ENCODE peak calls at places on chromosomes 13 and 19, in six cellular contexts. R is CD8-positive, alpha-beta memory T cell; V is psoas muscle; C is ascending aorta; X is tibial nerve; F is HAP-1. B is an unnamed sample. For H3K9me3, the result is how much of the 10 kb centered on the place peaks cover.

GRCh38 chr13:74479124-74479523 is 344.9 kb upstream of the KLF12 start:
- DNase-seq in C (no peak), F (no peak), R (no peak), X (no peak), V (no peak), B (no peak)

GRCh38 chr19:54343868-54344267 is 4.9 kb upstream of the LILRA4 start:
- DNase-seq in R (no peak), F (no peak), V (no peak), C (no peak), X (no peak), B (no peak)

GRCh38 chr13:41941174-41941573 is 19.7 kb downstream of the VWA8 start:
- DNase-seq in C (no peak), X (no peak), R (no peak), F (no peak), V (no peak), B (no peak)

GRCh38 chr13:42215578-42216421 is 56.2 kb upstream of the AKAP11 start:
- DNase-seq in R (no peak), F (peak), X (peak), V (no peak), C (no peak), B (peak)

GRCh38 chr13:21054313-21054712 is 7.1 kb downstream of the LATS2 start:
- DNase-seq in C (no peak), R (no peak), F (no peak), V (no peak), X (no peak), B (no peak)

GRCh38 chr19:17026041-17026658 is 460 bp downstream of the CPAMD8 start:
- DNase-seq in C (no peak), F (no peak), X (no peak), R (no peak), V (no peak), B (no peak)

GRCh38 chr13:26508885-26509284 is 48.6 kb upstream of the WASF3 start:
- DNase-seq in R (no peak), F (no peak), C (peak), V (peak), X (peak), B (no peak)

GRCh38 chr19:58570770-58571574 is 2.2 kb downstream of the MZF1 start:
- DNase-seq in R (peak), X (no peak), F (peak), C (no peak), V (peak), B (peak)

GRCh38 chr13:113813749-113814434 is 50.0 kb downstream of the GAS6 start:
- DNase-seq in C (no peak), V (peak), X (no peak), F (no peak), R (no peak), B (no peak)

GRCh38 chr13:51844862-51845573 is at the start of gene TMEM272:
- DNase-seq in C (no peak), X (no peak), V (peak), F (peak), R (peak), B (peak)

DNA sequence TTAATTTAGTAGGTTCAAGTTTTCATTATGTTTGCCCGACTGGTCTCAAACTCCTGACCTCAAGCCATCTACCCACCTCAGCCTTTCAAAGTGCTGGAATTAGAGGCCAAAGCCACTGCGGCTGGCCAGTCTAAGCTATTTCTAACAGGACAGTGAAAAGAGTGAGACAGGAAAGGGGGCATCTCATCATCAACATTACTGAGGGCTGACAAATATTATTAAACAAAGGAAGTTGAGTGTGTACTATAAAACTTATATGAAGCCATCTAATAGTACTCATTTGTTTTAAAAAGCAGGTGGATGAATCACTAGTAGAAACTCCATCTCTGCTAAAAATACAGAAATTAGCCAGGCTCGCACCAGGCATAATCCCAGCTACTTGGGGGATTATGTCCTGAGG is 24.3 kb downstream of the ZNF611 start:
- DNase-seq in X (no peak), R (no peak), C (no peak), F (no peak), V (no peak), B (no peak)
- H3K9me3 ChIP-seq in X (under half), R (under half), C (under half), F (under half), V (under half), B (under half)

GRCh38 chr13:111857846-111858560 is 208.9 kb upstream of the SOX1 start:
- DNase-seq in C (no peak), X (no peak), R (no peak), F (no peak), V (no peak), B (no peak)
- H3K9me3 ChIP-seq in C (under half), X (under half), R (under half), F (under half), V (under half), B (under half)

DNA sequence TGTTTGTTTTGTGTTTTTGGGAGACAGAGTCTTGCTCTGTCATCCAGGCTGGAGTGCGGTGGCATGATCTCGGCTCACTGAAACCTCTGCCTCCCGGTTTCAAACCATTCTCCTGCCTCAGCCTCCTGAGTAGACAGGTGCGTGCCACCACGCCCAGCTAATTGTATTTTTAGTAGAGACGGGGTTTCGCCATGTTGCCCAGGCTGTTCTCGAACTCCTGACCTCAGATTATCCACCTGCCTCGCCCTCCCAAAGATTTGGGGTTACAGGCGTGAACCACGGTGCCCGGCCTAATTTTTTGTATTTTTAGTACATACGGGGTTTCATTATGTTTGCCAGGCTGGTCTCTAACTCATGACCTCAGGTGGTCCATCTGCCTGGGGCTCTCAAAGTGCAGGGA is 8.3 kb upstream of the ZNF681 start:
- DNase-seq in F (no peak), V (no peak), R (no peak), X (no peak), C (peak), B (no peak)
- H3K9me3 ChIP-seq in F (under half), V (under half), R (under half), X (under half), C (under half), B (under half)

DNA sequence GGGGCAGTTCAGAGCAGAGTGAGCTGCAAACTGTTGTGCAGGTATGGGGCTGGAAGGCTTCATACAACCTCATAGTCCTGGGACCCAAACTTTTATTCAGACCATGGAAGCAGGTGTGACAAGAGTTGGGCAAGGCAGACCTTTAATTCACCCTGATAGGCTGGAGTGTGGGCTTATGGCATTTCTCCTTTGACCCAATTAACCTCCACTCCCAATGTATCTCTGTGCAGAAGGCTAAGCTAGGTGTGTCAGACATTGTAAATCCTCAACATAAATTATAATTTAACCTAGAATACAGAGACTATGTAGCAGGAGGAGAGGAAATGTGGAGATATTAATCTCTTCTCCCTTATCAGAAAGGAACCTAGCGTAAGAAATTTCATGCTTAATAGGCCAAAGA is 12.2 kb upstream of the OR10H2 start:
- DNase-seq in V (no peak), R (no peak), F (no peak), C (no peak), X (no peak), B (no peak)
- H3K9me3 ChIP-seq in V (under half), R (under half), F (under half), C (under half), X (under half), B (under half)

GRCh38 chr13:40271511-40271910 is 394.9 kb downstream of the FOXO1 start:
- DNase-seq in R (no peak), C (peak), F (no peak), X (peak), V (peak), B (no peak)
- H3K9me3 ChIP-seq in R (under half), C (under half), F (under half), X (under half), V (under half), B (under half)

GRCh38 chr19:27694361-27695055 is 1518.4 kb downstream of the UQCRFS1 start:
- DNase-seq in F (no peak), R (no peak), C (no peak), V (no peak), X (no peak), B (no peak)
- H3K9me3 ChIP-seq in F (under half), R (under half), C (under half), V (under half), X (under half), B (under half)

B was measured in naive thymus-derived CD4-positive, alpha-beta T cell.